ENCODE peak calls at places on chromosomes 5 and 9, in six cellular contexts. T, Z, E, I, G and P are unnamed samples.

GRCh38 chr5:125552486-125552885 is 806.0 kb upstream of the ZNF608 start:
- DNase-seq in E (peak; percentile 21), Z (no peak), T (no peak), I (no peak), G (no peak), P (no peak)

GRCh38 chr9:134378901-134379338 is 52.7 kb downstream of the RXRA start:
- DNase-seq in I (peak; percentile 37), Z (peak; percentile 96), E (peak; percentile 53), G (no peak), T (peak; percentile 47), P (no peak)

GRCh38 chr5:144549580-144549979 is 378.9 kb downstream of the KCTD16 start:
- DNase-seq in I (no peak), E (peak; percentile 84), Z (no peak), G (no peak), T (peak; percentile 22), P (no peak)

GRCh38 chr5:95591490-95591901 is 28.4 kb upstream of the GPR150 start:
- DNase-seq in G (no peak), I (peak; percentile 63), E (peak; percentile 60), T (peak; percentile 56), Z (peak; percentile 79), P (no peak)

GRCh38 chr5:164358531-164359259 is 853.3 kb downstream of the MAT2B start:
- DNase-seq in I (no peak), Z (no peak), G (no peak), T (peak; percentile 59), E (peak; percentile 93), P (no peak)

GRCh38 chr5:57302164-57302563 is 128.3 kb downstream of the GPBP1 start:
- DNase-seq in G (no peak), I (peak; percentile 93), T (peak; percentile 37), E (peak; percentile 48), Z (no peak), P (no peak)

GRCh38 chr5:123367739-123368138 is 55.5 kb downstream of the CEP120 start:
- DNase-seq in G (no peak), T (peak; percentile 27), I (no peak), Z (no peak), E (peak; percentile 57), P (no peak)

GRCh38 chr9:94807556-94807955 is 81.1 kb downstream of the AOPEP start:
- DNase-seq in T (no peak), G (no peak), I (no peak), Z (no peak), E (no peak), P (no peak)

GRCh38 chr9:35470894-35471293 is 19.0 kb upstream of the RUSC2 start:
- DNase-seq in I (no peak), T (peak; percentile 91), E (peak; percentile 96), Z (peak; percentile 66), G (no peak), P (no peak)

GRCh38 chr9:74804018-74804385 is 83.7 kb downstream of the TRPM6 start:
- DNase-seq in Z (no peak), G (no peak), T (no peak), I (peak; percentile 21), E (no peak), P (no peak)

GRCh38 chr9:137461663-137462395 is 2.7 kb upstream of the NSMF start:
- DNase-seq in G (peak; percentile 50), I (peak; percentile 78), T (peak; percentile 76), Z (peak; percentile 94), E (no peak), P (peak; percentile 77)

GRCh38 chr5:1363160-1363559 is 18.3 kb upstream of the CLPTM1L start:
- DNase-seq in T (no peak), Z (peak; percentile 59), G (no peak), E (no peak), I (no peak), P (no peak)

GRCh38 chr5:67165524-67166459 is 30.8 kb downstream of the CD180 start:
- DNase-seq in E (peak; percentile 86), Z (peak; percentile 97), T (peak; percentile 90), I (peak; percentile 73), G (peak; percentile 71), P (peak; percentile 84)

GRCh38 chr5:113099822-113100221 is 123.2 kb downstream of the DCP2 start:
- DNase-seq in E (no peak), Z (no peak), I (no peak), T (no peak), G (no peak), P (no peak)

GRCh38 chr9:89555426-89556375 is 49.1 kb upstream of the GADD45G start:
- DNase-seq in G (no peak), I (no peak), T (peak; percentile 27), Z (no peak), E (no peak), P (no peak)

GRCh38 chr9:18142964-18143363 is 331.0 kb upstream of the ADAMTSL1 start:
- DNase-seq in E (peak; percentile 5), Z (no peak), T (peak; percentile 33), G (no peak), I (no peak), P (no peak)

GRCh38 chr9:136985853-136986252 is 3.1 kb downstream of the LCNL1 start:
- DNase-seq in I (no peak), T (no peak), Z (no peak), G (no peak), E (no peak), P (no peak)

GRCh38 chr5:144697847-144698262 is 527.2 kb downstream of the KCTD16 start:
- DNase-seq in I (no peak), T (peak; percentile 14), G (no peak), E (peak; percentile 96), Z (peak; percentile 45), P (no peak)

GRCh38 chr9:79946718-79947117 is 375.0 kb downstream of the TLE4 start:
- DNase-seq in Z (no peak), T (no peak), E (peak; percentile 18), G (peak; percentile 52), I (no peak), P (no peak)

GRCh38 chr5:35223777-35224395 is 6.4 kb downstream of the PRLR start:
- DNase-seq in G (no peak), T (peak; percentile 96), I (no peak), E (peak; percentile 31), Z (no peak), P (no peak)

GRCh38 chr5:79999722-80000121 is 8.7 kb upstream of the MTX3 start:
- DNase-seq in E (no peak), Z (no peak), T (no peak), G (no peak), I (no peak), P (no peak)

DNA sequence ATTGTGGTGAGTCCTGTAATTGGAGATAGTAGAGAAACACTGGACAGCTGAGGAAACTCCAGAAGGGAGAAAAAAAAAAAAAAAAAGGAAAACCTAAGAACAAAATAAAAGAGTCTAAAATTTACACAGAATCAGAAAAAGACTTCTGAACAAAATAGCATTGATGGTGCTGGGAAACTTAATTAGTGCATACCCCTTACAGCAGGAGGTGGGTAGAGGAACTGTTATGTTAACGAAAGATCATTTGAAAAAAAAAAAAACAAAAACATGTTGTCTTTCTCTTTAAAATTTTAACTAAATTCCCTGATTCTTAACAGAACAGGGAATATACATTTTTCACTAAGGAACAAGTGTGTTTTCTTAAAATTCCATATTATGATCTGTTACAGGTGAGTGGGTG is 11.6 kb upstream of the MTX3 start:
- DNase-seq in T (no peak), G (no peak), E (no peak), Z (no peak), I (no peak), P (no peak)
- H3K4me3 ChIP-seq in T (no peak overlapping the region), G (no peak overlapping the region), E (no peak overlapping the region), Z (no peak overlapping the region), I (no peak overlapping the region), P (no peak overlapping the region)

GRCh38 chr5:139954462-139954861 is 88.6 kb downstream of the NRG2 start:
- DNase-seq in T (no peak), G (no peak), E (no peak), I (no peak), Z (no peak), P (no peak)

GRCh38 chr5:139954022-139954421 is 89.1 kb downstream of the NRG2 start:
- DNase-seq in T (no peak), E (no peak), I (no peak), G (no peak), Z (no peak), P (no peak)

GRCh38 chr5:139951296-139951924 is 91.7 kb downstream of the NRG2 start:
- DNase-seq in T (no peak), E (no peak), I (no peak), G (no peak), Z (no peak), P (no peak)

GRCh38 chr5:139951983-139952382 is 91.1 kb downstream of the NRG2 start:
- DNase-seq in Z (no peak), T (no peak), G (no peak), I (no peak), E (no peak), P (no peak)

DNA sequence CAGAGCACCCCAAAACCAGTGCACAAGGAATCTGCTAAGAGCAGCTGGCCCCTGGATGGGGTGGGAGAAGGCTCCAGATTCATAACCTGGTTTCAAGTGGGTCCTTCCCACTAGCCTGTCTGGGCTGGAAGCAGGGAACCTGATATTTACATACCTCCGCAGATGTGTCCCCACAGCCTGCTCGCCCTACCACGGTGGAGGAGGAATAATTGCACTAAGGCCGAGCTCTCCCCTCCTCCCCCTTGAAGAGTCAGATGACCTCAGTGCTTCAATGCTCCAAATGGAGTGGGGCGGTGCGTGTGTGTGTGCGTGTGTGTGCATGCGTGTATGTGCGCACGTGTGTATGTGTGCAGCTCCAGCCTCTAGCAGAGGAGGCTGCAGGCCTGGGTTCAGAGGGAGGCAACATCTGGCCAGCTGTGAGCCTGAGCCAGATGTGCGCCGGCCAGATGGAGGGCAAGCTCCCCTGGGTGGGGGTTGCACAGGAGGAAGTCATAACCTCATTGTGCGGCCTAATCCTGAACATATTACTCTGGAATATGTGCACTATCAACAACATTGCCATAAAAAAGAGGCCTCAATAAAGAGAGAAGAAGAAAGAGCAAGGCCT is 90.5 kb downstream of the NRG2 start:
- DNase-seq in T (no peak), I (no peak), E (no peak), Z (no peak), G (no peak), P (no peak)
- H3K4me3 ChIP-seq in T (no peak overlapping the region), I (no peak overlapping the region), E (no peak overlapping the region), Z (no peak overlapping the region), G (no peak overlapping the region), P (no peak overlapping the region)

GRCh38 chr5:154940772-154941620 is at the start of gene MRPL22:
- DNase-seq in T (peak; percentile 96), I (peak; percentile 87), Z (peak; percentile 97), G (peak; percentile 92), E (peak; percentile 96), P (peak; percentile 94)
- H3K4me3 ChIP-seq in T (peak within 1 kb of the TSS; percentile 91), I (peak within 1 kb of the TSS; percentile 73), Z (peak within 1 kb of the TSS; percentile 89), G (peak within 1 kb of the TSS; percentile 53), E (peak within 1 kb of the TSS; percentile 97), P (peak within 1 kb of the TSS; percentile 83)

DNA sequence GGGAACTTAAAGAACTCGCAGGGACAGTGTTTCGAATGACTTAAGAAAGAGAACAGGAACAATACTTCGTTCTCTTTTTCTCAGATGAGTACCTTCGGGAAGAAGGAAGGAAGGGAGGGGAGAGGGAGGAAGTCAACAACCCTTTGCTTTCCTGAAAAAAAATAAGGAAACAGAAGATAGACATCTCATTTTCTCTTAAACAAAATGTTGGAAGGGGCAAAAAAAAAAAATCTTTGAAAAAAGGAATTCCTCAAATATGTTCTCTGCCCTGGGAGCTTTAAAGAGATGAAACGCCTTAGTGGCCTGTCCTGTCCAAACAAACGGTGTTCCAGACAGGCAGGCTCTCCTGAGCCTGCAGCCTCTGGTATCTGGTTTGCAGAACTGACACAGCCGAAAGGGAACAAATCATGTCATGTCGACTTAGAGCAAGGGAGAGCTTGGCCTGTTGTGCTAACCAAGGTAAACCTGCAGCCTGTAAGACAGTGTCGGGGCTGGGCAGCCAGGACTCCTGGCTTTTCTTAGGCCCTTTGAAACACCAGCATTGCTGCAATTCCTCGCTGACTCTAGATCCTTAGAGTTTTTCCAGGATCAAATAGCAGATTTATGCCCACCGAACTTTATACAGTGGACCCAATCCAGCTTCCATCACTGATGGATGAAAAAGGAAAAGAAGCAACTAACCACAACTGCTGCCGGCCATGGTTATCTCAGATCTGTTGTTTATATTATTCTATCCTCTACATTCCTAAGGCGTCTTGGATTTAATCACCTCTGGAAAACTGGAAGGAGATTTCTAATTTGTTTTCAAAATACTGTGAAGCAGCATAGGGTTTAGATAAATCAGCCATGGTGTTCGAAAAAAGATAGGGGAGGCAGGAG is at the start of gene ZNF366:
- DNase-seq in T (no peak), G (no peak), I (no peak), Z (peak; percentile 44), E (no peak), P (no peak)
- H3K4me3 ChIP-seq in T (no peak within 1 kb of the TSS), G (no peak within 1 kb of the TSS), I (no peak within 1 kb of the TSS), Z (no peak within 1 kb of the TSS), E (no peak within 1 kb of the TSS), P (peak within 1 kb of the TSS; percentile 32)